ENCODE peak calls at places on chromosomes 6 and 20, in nine cellular contexts. T is ecto neural progenitor cell; O is endothelial cell of umbilical vein; K is CD8-positive, alpha-beta memory T cell; E is islet precursor cell; C is aorta; Z is adrenal gland; B is stimulated activated CD8-positive, alpha-beta memory T cell treated with anti-CD3 and anti-CD28 coated beads, Interleukin-12 subunit alpha, Interleukin-12 subunit beta, amount 100 ng/mL, for 1 hour; M is NCI-H446 treated with DMSO at 0.1 percent for 48 hours. U is an unnamed sample.

GRCh38 chr20:24696396-24696795 is 227.0 kb downstream of the SYNDIG1 start:
- DNase-seq in T (no peak), O (no peak), K (no peak), E (peak; percentile 43), C (no peak), Z (no peak), B (no peak), M (no peak), U (no peak)

GRCh38 chr20:9889270-9889981 is 50.5 kb upstream of the PAK5 start:
- DNase-seq in T (no peak), O (peak; percentile 16), K (no peak), E (no peak), C (no peak), Z (no peak), B (no peak), M (no peak), U (no peak)

GRCh38 chr6:35489995-35490791 is 6.7 kb downstream of the TEAD3 start:
- DNase-seq in T (peak; percentile 88), O (no peak), K (peak; percentile 44), E (peak; percentile 97), C (peak; percentile 91), Z (no peak), B (no peak), M (peak; percentile 52), U (no peak)

GRCh38 chr6:118813795-118814194 is 80.2 kb upstream of the ASF1A start:
- DNase-seq in T (no peak), O (no peak), K (no peak), E (no peak), C (no peak), Z (no peak), B (no peak), M (no peak), U (no peak)

GRCh38 chr20:36153754-36154695 is 515 bp upstream of the EPB41L1 start:
- DNase-seq in T (peak; percentile 86), O (peak; percentile 56), K (no peak), E (peak; percentile 91), C (peak; percentile 92), Z (peak; percentile 94), B (peak; percentile 4), M (peak; percentile 47), U (peak; percentile 34)

GRCh38 chr6:137451926-137452325 is 42.3 kb downstream of the OLIG3 start:
- DNase-seq in T (no peak), O (peak; percentile 26), K (no peak), E (no peak), C (no peak), Z (no peak), B (no peak), M (no peak), U (no peak)

GRCh38 chr6:52641826-52642225 is 29.1 kb upstream of the TMEM14A start:
- DNase-seq in T (no peak), O (peak; percentile 31), K (no peak), E (no peak), C (no peak), Z (no peak), B (no peak), M (no peak), U (no peak)

GRCh38 chr20:25213566-25214415 is 18.3 kb downstream of the ENTPD6 start:
- DNase-seq in T (no peak), O (no peak), K (peak; percentile 32), E (peak; percentile 12), C (no peak), Z (no peak), B (no peak), M (no peak), U (no peak)

GRCh38 chr6:30832864-30833263 is 51.5 kb upstream of the DDR1 start:
- DNase-seq in T (no peak), O (no peak), K (no peak), E (no peak), C (no peak), Z (no peak), B (no peak), M (no peak), U (no peak)

GRCh38 chr6:157269261-157269794 is 54.0 kb downstream of the TMEM242 start:
- DNase-seq in T (no peak), O (peak; percentile 94), K (no peak), E (peak; percentile 74), C (peak; percentile 85), Z (peak; percentile 78), B (no peak), M (no peak), U (peak; percentile 45)

GRCh38 chr20:2558581-2559301 is 22.4 kb downstream of the TMC2 start:
- DNase-seq in T (no peak), O (no peak), K (no peak), E (no peak), C (no peak), Z (peak; percentile 24), B (no peak), M (no peak), U (no peak)

GRCh38 chr6:158111987-158112386 is 56.1 kb downstream of the SERAC1 start:
- DNase-seq in T (no peak), O (no peak), K (no peak), E (no peak), C (no peak), Z (no peak), B (no peak), M (no peak), U (no peak)

GRCh38 chr20:29756664-29757063 is 1500.8 kb upstream of the DEFB115 start:
- DNase-seq in T (no peak), O (no peak), K (no peak), E (no peak), C (no peak), Z (no peak), B (no peak), M (no peak), U (no peak)

GRCh38 chr6:154356690-154357089 is at the start of gene IPCEF1:
- DNase-seq in T (no peak), O (no peak), K (no peak), E (no peak), C (no peak), Z (no peak), B (no peak), M (no peak), U (no peak)

GRCh38 chr20:62944184-62944583 is 6.2 kb downstream of the GID8 start:
- DNase-seq in T (no peak), O (no peak), K (no peak), E (no peak), C (peak; percentile 32), Z (no peak), B (no peak), M (no peak), U (no peak)

GRCh38 chr20:51935003-51935358 is 132.7 kb upstream of the SALL4 start:
- DNase-seq in T (no peak), O (no peak), K (no peak), E (no peak), C (no peak), Z (no peak), B (no peak), M (no peak), U (no peak)

GRCh38 chr6:107716688-107717089 is 107.4 kb downstream of the SCML4 start:
- DNase-seq in T (peak; percentile 21), O (no peak), K (peak; percentile 90), E (no peak), C (no peak), Z (no peak), B (peak; percentile 53), M (no peak), U (no peak)

GRCh38 chr6:34959221-34959620 is 70.2 kb downstream of the ANKS1A start:
- DNase-seq in T (no peak), O (no peak), K (no peak), E (no peak), C (no peak), Z (no peak), B (no peak), M (no peak), U (no peak)

GRCh38 chr6:169726963-169727362 is 2.7 kb upstream of the PHF10 start:
- DNase-seq in T (no peak), O (no peak), K (no peak), E (no peak), C (no peak), Z (no peak), B (no peak), M (no peak), U (no peak)

GRCh38 chr6:11536795-11537194 is 754 bp upstream of the TMEM170B start:
- DNase-seq in T (no peak), O (no peak), K (no peak), E (no peak), C (peak; percentile 48), Z (no peak), B (no peak), M (no peak), U (no peak)

GRCh38 chr6:34226731-34227586 is 9.7 kb upstream of the HMGA1 start:
- DNase-seq in T (no peak), O (no peak), K (peak; percentile 33), E (peak; percentile 74), C (no peak), Z (no peak), B (no peak), M (no peak), U (no peak)

GRCh38 chr6:46022110-46022948 is 6.7 kb upstream of the CLIC5 start:
- DNase-seq in T (no peak), O (no peak), K (no peak), E (no peak), C (no peak), Z (no peak), B (no peak), M (no peak), U (no peak)

GRCh38 chr20:9338101-9338500 is 176.3 kb upstream of the LAMP5 start:
- DNase-seq in T (no peak), O (no peak), K (no peak), E (no peak), C (no peak), Z (no peak), B (no peak), M (no peak), U (no peak)

GRCh38 chr20:19552144-19552895 is 205.7 kb upstream of the RIN2 start:
- DNase-seq in T (peak; percentile 77), O (no peak), K (no peak), E (peak; percentile 90), C (peak; percentile 72), Z (peak; percentile 79), B (no peak), M (no peak), U (peak; percentile 25)

GRCh38 chr6:122604676-122605075 is 5.5 kb upstream of the PKIB start:
- DNase-seq in T (no peak), O (no peak), K (no peak), E (no peak), C (no peak), Z (no peak), B (no peak), M (no peak), U (no peak)

GRCh38 chr20:16081421-16081820 is 491.8 kb downstream of the KIF16B start:
- DNase-seq in T (no peak), O (no peak), K (no peak), E (no peak), C (no peak), Z (no peak), B (no peak), M (no peak), U (no peak)

GRCh38 chr6:25012657-25013056 is 76.9 kb upstream of the RIPOR2 start:
- DNase-seq in T (no peak), O (peak; percentile 33), K (no peak), E (no peak), C (no peak), Z (no peak), B (no peak), M (no peak), U (no peak)

GRCh38 chr6:109672204-109672603 is 18.8 kb downstream of the AK9 start:
- DNase-seq in T (no peak), O (peak; percentile 43), K (no peak), E (no peak), C (no peak), Z (no peak), B (no peak), M (no peak), U (no peak)

GRCh38 chr20:49964964-49965780 is 17.6 kb upstream of the SNAI1 start:
- DNase-seq in T (peak; percentile 77), O (peak; percentile 49), K (no peak), E (peak; percentile 82), C (no peak), Z (no peak), B (no peak), M (no peak), U (no peak)